ENCODE peak calls at places on chromosomes 6 and 20, in eight cellular contexts. One of them, this sample, is unnamed.

GRCh38 chr6:24854077-24854670 is 55.5 kb upstream of the ARMH2 start:
- DNase-seq in Peyer's patch: no peak
- DNase-seq in thoracic aorta: no peak
- DNase-seq in heart left ventricle: no peak
- DNase-seq in PC-3: no peak
- DNase-seq in cardiac fibroblast: no peak
- DNase-seq in neural progenitor cell: no peak
- DNase-seq in fibroblast of the aortic adventitia: no peak
- DNase-seq in this sample: no peak

GRCh38 chr6:137738197-137738596 is 128.9 kb upstream of the TNFAIP3 start:
- DNase-seq in cardiac fibroblast: peak
- DNase-seq in neural progenitor cell: no peak
- DNase-seq in heart left ventricle: no peak
- DNase-seq in PC-3: no peak
- DNase-seq in fibroblast of the aortic adventitia: peak
- DNase-seq in thoracic aorta: no peak
- DNase-seq in Peyer's patch: no peak
- DNase-seq in this sample: peak

GRCh38 chr6:49787176-49787575 is at the start of gene PGK2:
- DNase-seq in PC-3: peak
- DNase-seq in heart left ventricle: no peak
- DNase-seq in fibroblast of the aortic adventitia: no peak
- DNase-seq in cardiac fibroblast: no peak
- DNase-seq in thoracic aorta: no peak
- DNase-seq in Peyer's patch: no peak
- DNase-seq in neural progenitor cell: peak
- DNase-seq in this sample: no peak

GRCh38 chr6:132867055-132867454 is 52.7 kb downstream of the RPS12 start:
- DNase-seq in fibroblast of the aortic adventitia: peak
- DNase-seq in neural progenitor cell: peak
- DNase-seq in thoracic aorta: no peak
- DNase-seq in cardiac fibroblast: peak
- DNase-seq in heart left ventricle: no peak
- DNase-seq in PC-3: no peak
- DNase-seq in Peyer's patch: no peak
- DNase-seq in this sample: peak

GRCh38 chr6:134250776-134251175 is 67.1 kb downstream of the SGK1 start:
- DNase-seq in fibroblast of the aortic adventitia: no peak
- DNase-seq in cardiac fibroblast: no peak
- DNase-seq in PC-3: no peak
- DNase-seq in Peyer's patch: no peak
- DNase-seq in heart left ventricle: no peak
- DNase-seq in neural progenitor cell: no peak
- DNase-seq in thoracic aorta: no peak
- DNase-seq in this sample: no peak

GRCh38 chr20:3783516-3784225 is 2.4 kb upstream of the SPEF1 start:
- DNase-seq in heart left ventricle: no peak
- DNase-seq in Peyer's patch: no peak
- DNase-seq in thoracic aorta: no peak
- DNase-seq in fibroblast of the aortic adventitia: no peak
- DNase-seq in neural progenitor cell: no peak
- DNase-seq in cardiac fibroblast: no peak
- DNase-seq in PC-3: no peak
- DNase-seq in this sample: no peak

GRCh38 chr20:2379511-2380229 is 1.0 kb upstream of the TGM6 start:
- DNase-seq in thoracic aorta: no peak
- DNase-seq in fibroblast of the aortic adventitia: no peak
- DNase-seq in PC-3: no peak
- DNase-seq in cardiac fibroblast: no peak
- DNase-seq in heart left ventricle: no peak
- DNase-seq in Peyer's patch: no peak
- DNase-seq in neural progenitor cell: no peak
- DNase-seq in this sample: no peak

GRCh38 chr20:7392551-7392950 is 547.7 kb downstream of the HAO1 start:
- DNase-seq in Peyer's patch: no peak
- DNase-seq in fibroblast of the aortic adventitia: peak
- DNase-seq in thoracic aorta: no peak
- DNase-seq in PC-3: no peak
- DNase-seq in heart left ventricle: no peak
- DNase-seq in cardiac fibroblast: peak
- DNase-seq in neural progenitor cell: no peak
- DNase-seq in this sample: peak

GRCh38 chr6:68633654-68634502 is 1.2 kb upstream of the ADGRB3 start:
- DNase-seq in Peyer's patch: no peak
- DNase-seq in fibroblast of the aortic adventitia: no peak
- DNase-seq in thoracic aorta: no peak
- DNase-seq in neural progenitor cell: no peak
- DNase-seq in heart left ventricle: no peak
- DNase-seq in cardiac fibroblast: no peak
- DNase-seq in PC-3: no peak
- DNase-seq in this sample: no peak

GRCh38 chr6:6717953-6718352 is 129.4 kb downstream of the LY86 start:
- DNase-seq in thoracic aorta: no peak
- DNase-seq in PC-3: no peak
- DNase-seq in fibroblast of the aortic adventitia: no peak
- DNase-seq in heart left ventricle: peak
- DNase-seq in neural progenitor cell: no peak
- DNase-seq in cardiac fibroblast: peak
- DNase-seq in Peyer's patch: no peak
- DNase-seq in this sample: no peak

DNA sequence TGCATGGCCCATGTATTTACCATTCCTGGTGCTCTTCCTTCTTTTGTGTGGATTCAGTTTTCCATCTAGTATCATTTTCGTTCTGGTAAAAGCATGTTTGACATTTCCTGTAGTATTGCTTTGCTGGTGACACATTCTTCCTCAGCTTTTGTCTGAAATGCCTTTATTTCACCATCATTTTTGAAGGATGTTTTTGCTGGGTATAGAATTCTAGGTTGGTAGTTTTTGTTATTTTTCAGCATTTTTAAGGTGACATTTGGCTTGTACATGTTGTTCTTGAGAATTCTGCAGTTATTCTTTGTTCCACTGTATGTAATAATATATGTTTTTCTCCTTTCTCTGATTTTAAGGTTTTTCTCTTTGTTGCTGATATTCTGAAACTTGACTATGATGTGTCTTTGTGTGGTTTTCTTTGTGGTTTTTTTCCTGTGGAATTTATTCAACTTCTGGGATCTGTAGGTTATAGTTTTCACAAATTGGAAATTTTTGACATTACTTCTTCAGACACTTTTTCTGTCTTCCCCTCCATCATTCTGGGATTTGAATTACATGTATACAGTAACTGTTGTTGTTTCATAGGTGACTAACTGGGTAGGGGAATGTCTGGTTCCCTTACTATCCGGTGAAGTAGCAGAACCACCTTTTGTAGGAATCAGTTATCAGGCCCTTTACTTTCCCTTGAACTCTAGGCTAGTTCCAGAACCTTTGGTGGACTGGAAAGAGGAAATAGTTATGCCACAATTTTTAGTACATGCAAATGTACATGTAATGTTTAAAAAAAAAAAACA is 30.2 kb downstream of the SNX9 start:
- DNase-seq in fibroblast of the aortic adventitia: no peak
- DNase-seq in Peyer's patch: no peak
- DNase-seq in heart left ventricle: no peak
- DNase-seq in cardiac fibroblast: no peak
- DNase-seq in PC-3: no peak
- DNase-seq in thoracic aorta: no peak
- DNase-seq in neural progenitor cell: no peak
- DNase-seq in this sample: no peak
- H3K4me3 ChIP-seq in fibroblast of the aortic adventitia: no peak
- H3K4me3 ChIP-seq in Peyer's patch: no peak
- H3K4me3 ChIP-seq in heart left ventricle: no peak
- H3K4me3 ChIP-seq in cardiac fibroblast: no peak
- H3K4me3 ChIP-seq in PC-3: no peak
- H3K4me3 ChIP-seq in thoracic aorta: no peak
- H3K4me3 ChIP-seq in neural progenitor cell: no peak
- H3K4me3 ChIP-seq in this sample: no peak

DNA sequence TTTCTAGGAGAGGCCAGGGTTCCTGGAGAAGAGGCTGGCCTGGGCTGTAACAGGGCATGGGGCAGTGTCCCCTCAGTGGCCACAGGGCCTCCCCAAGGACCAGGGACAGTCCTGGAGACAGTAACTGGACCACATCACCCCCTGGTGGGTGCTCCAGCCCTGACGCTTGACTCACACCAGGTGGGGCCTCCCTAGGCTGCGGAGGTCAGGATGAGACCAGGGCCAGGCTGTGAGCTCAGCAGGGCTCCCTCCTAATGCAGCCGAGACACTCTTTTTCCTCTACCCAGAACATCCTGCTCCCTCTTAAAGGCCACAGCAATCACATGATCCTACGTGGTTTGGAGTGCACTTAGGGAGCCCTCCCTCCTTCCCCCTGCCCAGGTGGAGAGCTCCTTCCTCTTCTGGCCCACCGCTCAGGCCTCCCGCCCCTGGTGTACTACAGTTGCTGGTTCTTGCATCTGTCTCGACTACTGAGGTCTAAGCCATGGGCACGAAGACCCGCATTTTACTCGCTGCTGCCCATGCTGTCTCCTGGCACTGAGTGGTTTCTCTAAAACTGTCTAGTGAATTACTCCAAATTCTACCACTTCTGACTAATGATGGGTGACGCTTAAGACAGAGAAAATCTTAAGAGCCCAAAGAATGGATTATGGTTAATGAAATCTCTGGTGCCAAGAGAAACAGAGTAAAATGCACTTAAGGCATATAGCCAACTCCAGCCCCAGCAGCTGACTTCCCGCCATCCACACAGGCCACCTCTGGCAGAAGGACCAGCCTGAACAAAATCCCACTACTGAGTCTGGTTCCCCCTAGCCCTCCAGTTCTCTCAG is 166.1 kb upstream of the CST7 start:
- DNase-seq in neural progenitor cell: peak
- DNase-seq in thoracic aorta: no peak
- DNase-seq in Peyer's patch: no peak
- DNase-seq in cardiac fibroblast: no peak
- DNase-seq in PC-3: peak
- DNase-seq in heart left ventricle: no peak
- DNase-seq in fibroblast of the aortic adventitia: no peak
- DNase-seq in this sample: no peak
- TF ChIP-seq CTCF in neural progenitor cell: peak
- TF ChIP-seq CTCF in thoracic aorta: no peak
- TF ChIP-seq CTCF in Peyer's patch: no peak
- TF ChIP-seq CTCF in cardiac fibroblast: no peak
- TF ChIP-seq CTCF in PC-3: peak
- TF ChIP-seq CTCF in heart left ventricle: no peak
- TF ChIP-seq CTCF in fibroblast of the aortic adventitia: no peak
- TF ChIP-seq CTCF in this sample: no peak

GRCh38 chr20:64067733-64068307 is 4.8 kb downstream of the TCEA2 start:
- DNase-seq in thoracic aorta: no peak
- DNase-seq in PC-3: no peak
- DNase-seq in Peyer's patch: no peak
- DNase-seq in heart left ventricle: no peak
- DNase-seq in cardiac fibroblast: no peak
- DNase-seq in neural progenitor cell: no peak
- DNase-seq in fibroblast of the aortic adventitia: no peak
- DNase-seq in this sample: no peak

GRCh38 chr20:64065062-64065972 is 2.3 kb downstream of the TCEA2 start:
- DNase-seq in PC-3: no peak
- DNase-seq in fibroblast of the aortic adventitia: no peak
- DNase-seq in Peyer's patch: no peak
- DNase-seq in cardiac fibroblast: no peak
- DNase-seq in neural progenitor cell: no peak
- DNase-seq in thoracic aorta: no peak
- DNase-seq in heart left ventricle: no peak
- DNase-seq in this sample: no peak

GRCh38 chr20:64065973-64066341 is 3.0 kb downstream of the TCEA2 start:
- DNase-seq in thoracic aorta: no peak
- DNase-seq in fibroblast of the aortic adventitia: peak
- DNase-seq in PC-3: peak
- DNase-seq in Peyer's patch: peak
- DNase-seq in neural progenitor cell: no peak
- DNase-seq in heart left ventricle: no peak
- DNase-seq in cardiac fibroblast: peak
- DNase-seq in this sample: peak

GRCh38 chr20:64068381-64069208 is 5.6 kb downstream of the TCEA2 start:
- DNase-seq in cardiac fibroblast: no peak
- DNase-seq in heart left ventricle: no peak
- DNase-seq in thoracic aorta: no peak
- DNase-seq in fibroblast of the aortic adventitia: no peak
- DNase-seq in neural progenitor cell: no peak
- DNase-seq in Peyer's patch: no peak
- DNase-seq in PC-3: no peak
- DNase-seq in this sample: no peak

DNA sequence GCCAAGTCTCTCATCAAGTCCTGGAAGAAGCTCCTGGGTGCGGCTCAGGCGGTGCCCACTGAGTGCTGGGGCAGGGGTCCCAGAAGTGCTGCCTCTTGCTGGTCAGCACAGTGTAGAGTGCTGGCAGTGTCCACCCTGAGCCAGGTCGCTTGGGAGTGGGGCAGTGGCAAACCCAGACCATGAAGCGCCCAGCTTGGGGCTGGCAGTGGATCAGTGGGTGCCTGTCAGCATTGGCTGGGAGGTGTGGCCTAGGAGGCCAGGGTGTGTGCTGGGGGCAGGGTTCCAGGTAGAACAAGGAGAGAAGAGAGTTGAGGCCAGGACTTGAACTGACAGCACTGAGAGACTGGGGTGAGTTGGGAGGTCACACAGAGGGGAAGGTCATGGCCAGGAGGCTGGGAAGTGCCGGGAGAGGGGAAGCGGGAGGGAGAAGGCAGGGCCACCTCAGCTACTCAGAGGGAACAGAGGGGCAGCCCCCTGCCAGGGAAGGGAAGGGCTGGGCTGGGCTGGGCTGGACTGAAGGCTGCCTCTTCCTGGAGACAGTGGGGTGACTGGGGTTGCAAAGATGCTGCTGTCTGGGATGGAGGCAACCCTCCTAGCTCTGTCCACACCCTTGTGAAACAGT is 4.1 kb downstream of the TCEA2 start:
- DNase-seq in Peyer's patch: no peak
- DNase-seq in fibroblast of the aortic adventitia: no peak
- DNase-seq in heart left ventricle: no peak
- DNase-seq in neural progenitor cell: no peak
- DNase-seq in PC-3: no peak
- DNase-seq in thoracic aorta: no peak
- DNase-seq in cardiac fibroblast: no peak
- DNase-seq in this sample: no peak
- H3K4me3 ChIP-seq in Peyer's patch: no peak
- H3K4me3 ChIP-seq in fibroblast of the aortic adventitia: no peak
- H3K4me3 ChIP-seq in heart left ventricle: no peak
- H3K4me3 ChIP-seq in neural progenitor cell: no peak
- H3K4me3 ChIP-seq in PC-3: no peak
- H3K4me3 ChIP-seq in thoracic aorta: no peak
- H3K4me3 ChIP-seq in cardiac fibroblast: no peak
- H3K4me3 ChIP-seq in this sample: no peak

GRCh38 chr6:129472239-129472638 is 237.7 kb downstream of the ARHGAP18 start:
- DNase-seq in heart left ventricle: no peak
- DNase-seq in thoracic aorta: no peak
- DNase-seq in Peyer's patch: no peak
- DNase-seq in fibroblast of the aortic adventitia: no peak
- DNase-seq in PC-3: no peak
- DNase-seq in neural progenitor cell: peak
- DNase-seq in cardiac fibroblast: no peak
- DNase-seq in this sample: no peak

GRCh38 chr6:129469070-129469662 is 240.8 kb downstream of the ARHGAP18 start:
- DNase-seq in fibroblast of the aortic adventitia: no peak
- DNase-seq in PC-3: peak
- DNase-seq in heart left ventricle: no peak
- DNase-seq in Peyer's patch: no peak
- DNase-seq in cardiac fibroblast: no peak
- DNase-seq in neural progenitor cell: no peak
- DNase-seq in thoracic aorta: no peak
- DNase-seq in this sample: no peak
- TF ChIP-seq CTCF in fibroblast of the aortic adventitia: no peak
- TF ChIP-seq CTCF in PC-3: peak
- TF ChIP-seq CTCF in heart left ventricle: no peak
- TF ChIP-seq CTCF in Peyer's patch: no peak
- TF ChIP-seq CTCF in cardiac fibroblast: peak
- TF ChIP-seq CTCF in neural progenitor cell: no peak
- TF ChIP-seq CTCF in thoracic aorta: no peak
- TF ChIP-seq CTCF in this sample: no peak

GRCh38 chr6:128111096-128111495 is 210.2 kb upstream of the THEMIS start:
- DNase-seq in thoracic aorta: no peak
- DNase-seq in PC-3: no peak
- DNase-seq in heart left ventricle: no peak
- DNase-seq in fibroblast of the aortic adventitia: peak
- DNase-seq in neural progenitor cell: no peak
- DNase-seq in cardiac fibroblast: peak
- DNase-seq in Peyer's patch: no peak
- DNase-seq in this sample: no peak
- H3K4me3 ChIP-seq in thoracic aorta: no peak
- H3K4me3 ChIP-seq in PC-3: no peak
- H3K4me3 ChIP-seq in heart left ventricle: no peak
- H3K4me3 ChIP-seq in fibroblast of the aortic adventitia: no peak
- H3K4me3 ChIP-seq in neural progenitor cell: no peak
- H3K4me3 ChIP-seq in cardiac fibroblast: no peak
- H3K4me3 ChIP-seq in Peyer's patch: no peak
- H3K4me3 ChIP-seq in this sample: no peak

This sample was measured in foreskin fibroblast.